ENCODE peak calls at places on chromosomes 2 and 18, in nine cellular contexts. One of them, this sample, is unnamed.

GRCh38 chr2:111884592-111884964 is 585 bp upstream of the ANAPC1 start:
- DNase-seq in IMR-90: no peak
- DNase-seq in tibial artery: no peak
- DNase-seq in pancreas: no peak
- DNase-seq in BE2C: no peak
- DNase-seq in endothelial cell: peak
- DNase-seq in kidney epithelial cell: no peak
- DNase-seq in epithelial cell of esophagus: no peak
- DNase-seq in uterus: no peak
- DNase-seq in this sample: no peak

GRCh38 chr2:8461341-8461740 is 220.5 kb upstream of the ID2 start:
- DNase-seq in IMR-90: no peak
- DNase-seq in tibial artery: no peak
- DNase-seq in pancreas: no peak
- DNase-seq in BE2C: no peak
- DNase-seq in endothelial cell: no peak
- DNase-seq in kidney epithelial cell: no peak
- DNase-seq in epithelial cell of esophagus: no peak
- DNase-seq in uterus: no peak
- DNase-seq in this sample: no peak

GRCh38 chr2:73089270-73090030 is 17.9 kb upstream of the SFXN5 start:
- DNase-seq in IMR-90: peak
- DNase-seq in tibial artery: peak
- DNase-seq in pancreas: peak
- DNase-seq in BE2C: no peak
- DNase-seq in endothelial cell: no peak
- DNase-seq in kidney epithelial cell: peak
- DNase-seq in epithelial cell of esophagus: peak
- DNase-seq in uterus: peak
- DNase-seq in this sample: no peak

GRCh38 chr2:72993147-72993546 is 75.8 kb downstream of the EMX1 start:
- DNase-seq in IMR-90: peak
- DNase-seq in tibial artery: peak
- DNase-seq in pancreas: no peak
- DNase-seq in BE2C: peak
- DNase-seq in endothelial cell: peak
- DNase-seq in kidney epithelial cell: no peak
- DNase-seq in epithelial cell of esophagus: peak
- DNase-seq in uterus: peak
- DNase-seq in this sample: peak

GRCh38 chr2:60356346-60356745 is 197.1 kb downstream of the BCL11A start:
- DNase-seq in IMR-90: no peak
- DNase-seq in tibial artery: no peak
- DNase-seq in pancreas: no peak
- DNase-seq in BE2C: no peak
- DNase-seq in endothelial cell: no peak
- DNase-seq in kidney epithelial cell: no peak
- DNase-seq in epithelial cell of esophagus: peak
- DNase-seq in uterus: no peak
- DNase-seq in this sample: no peak

GRCh38 chr18:25392199-25392598 is 40.2 kb upstream of the ZNF521 start:
- DNase-seq in IMR-90: no peak
- DNase-seq in tibial artery: no peak
- DNase-seq in pancreas: no peak
- DNase-seq in BE2C: no peak
- DNase-seq in endothelial cell: no peak
- DNase-seq in kidney epithelial cell: no peak
- DNase-seq in epithelial cell of esophagus: no peak
- DNase-seq in uterus: no peak
- DNase-seq in this sample: no peak

GRCh38 chr18:72638353-72638752 is 94.2 kb upstream of the CBLN2 start:
- DNase-seq in IMR-90: no peak
- DNase-seq in tibial artery: no peak
- DNase-seq in pancreas: no peak
- DNase-seq in BE2C: no peak
- DNase-seq in endothelial cell: no peak
- DNase-seq in kidney epithelial cell: no peak
- DNase-seq in epithelial cell of esophagus: no peak
- DNase-seq in uterus: no peak
- DNase-seq in this sample: no peak

GRCh38 chr2:237293966-237294365 is 120.0 kb downstream of the COL6A3 start:
- DNase-seq in IMR-90: peak
- DNase-seq in tibial artery: no peak
- DNase-seq in pancreas: no peak
- DNase-seq in BE2C: no peak
- DNase-seq in endothelial cell: no peak
- DNase-seq in kidney epithelial cell: no peak
- DNase-seq in epithelial cell of esophagus: no peak
- DNase-seq in uterus: no peak
- DNase-seq in this sample: no peak

GRCh38 chr2:56227811-56228210 is 44.0 kb downstream of the CCDC85A start:
- DNase-seq in IMR-90: no peak
- DNase-seq in tibial artery: no peak
- DNase-seq in pancreas: no peak
- DNase-seq in BE2C: no peak
- DNase-seq in endothelial cell: no peak
- DNase-seq in kidney epithelial cell: no peak
- DNase-seq in epithelial cell of esophagus: no peak
- DNase-seq in uterus: no peak
- DNase-seq in this sample: no peak

GRCh38 chr2:142180820-142181533 is 50.2 kb upstream of the LRP1B start:
- DNase-seq in IMR-90: peak
- DNase-seq in tibial artery: no peak
- DNase-seq in pancreas: peak
- DNase-seq in BE2C: peak
- DNase-seq in endothelial cell: peak
- DNase-seq in kidney epithelial cell: no peak
- DNase-seq in epithelial cell of esophagus: peak
- DNase-seq in uterus: no peak
- DNase-seq in this sample: no peak

GRCh38 chr2:160220545-160221009 is 20.5 kb upstream of the ITGB6 start:
- DNase-seq in IMR-90: no peak
- DNase-seq in tibial artery: no peak
- DNase-seq in pancreas: no peak
- DNase-seq in BE2C: no peak
- DNase-seq in endothelial cell: no peak
- DNase-seq in kidney epithelial cell: no peak
- DNase-seq in epithelial cell of esophagus: peak
- DNase-seq in uterus: no peak
- DNase-seq in this sample: no peak

GRCh38 chr2:215022418-215022817 is 116.0 kb downstream of the ABCA12 start:
- DNase-seq in IMR-90: peak
- DNase-seq in tibial artery: no peak
- DNase-seq in pancreas: no peak
- DNase-seq in BE2C: no peak
- DNase-seq in endothelial cell: no peak
- DNase-seq in kidney epithelial cell: peak
- DNase-seq in epithelial cell of esophagus: peak
- DNase-seq in uterus: no peak
- DNase-seq in this sample: no peak

GRCh38 chr2:122219504-122219903 is 464.1 kb downstream of the TSN start:
- DNase-seq in IMR-90: no peak
- DNase-seq in tibial artery: no peak
- DNase-seq in pancreas: no peak
- DNase-seq in BE2C: no peak
- DNase-seq in endothelial cell: no peak
- DNase-seq in kidney epithelial cell: no peak
- DNase-seq in epithelial cell of esophagus: no peak
- DNase-seq in uterus: no peak
- DNase-seq in this sample: no peak

GRCh38 chr2:44351088-44351487 is 10.2 kb downstream of the PREPL start:
- DNase-seq in IMR-90: peak
- DNase-seq in tibial artery: peak
- DNase-seq in pancreas: no peak
- DNase-seq in BE2C: no peak
- DNase-seq in endothelial cell: no peak
- DNase-seq in kidney epithelial cell: no peak
- DNase-seq in epithelial cell of esophagus: no peak
- DNase-seq in uterus: no peak
- DNase-seq in this sample: no peak

GRCh38 chr18:13579874-13580273 is 146.5 kb downstream of the FAM210A start:
- DNase-seq in IMR-90: no peak
- DNase-seq in tibial artery: no peak
- DNase-seq in pancreas: no peak
- DNase-seq in BE2C: no peak
- DNase-seq in endothelial cell: no peak
- DNase-seq in kidney epithelial cell: no peak
- DNase-seq in epithelial cell of esophagus: no peak
- DNase-seq in uterus: no peak
- DNase-seq in this sample: no peak

GRCh38 chr2:191976436-191976835 is 129.5 kb upstream of the CAVIN2 start:
- DNase-seq in IMR-90: peak
- DNase-seq in tibial artery: no peak
- DNase-seq in pancreas: no peak
- DNase-seq in BE2C: no peak
- DNase-seq in endothelial cell: no peak
- DNase-seq in kidney epithelial cell: peak
- DNase-seq in epithelial cell of esophagus: no peak
- DNase-seq in uterus: no peak
- DNase-seq in this sample: no peak

GRCh38 chr2:239608723-239609122 is 207.9 kb upstream of the HDAC4 start:
- DNase-seq in IMR-90: no peak
- DNase-seq in tibial artery: peak
- DNase-seq in pancreas: no peak
- DNase-seq in BE2C: no peak
- DNase-seq in endothelial cell: no peak
- DNase-seq in kidney epithelial cell: no peak
- DNase-seq in epithelial cell of esophagus: no peak
- DNase-seq in uterus: peak
- DNase-seq in this sample: no peak

DNA sequence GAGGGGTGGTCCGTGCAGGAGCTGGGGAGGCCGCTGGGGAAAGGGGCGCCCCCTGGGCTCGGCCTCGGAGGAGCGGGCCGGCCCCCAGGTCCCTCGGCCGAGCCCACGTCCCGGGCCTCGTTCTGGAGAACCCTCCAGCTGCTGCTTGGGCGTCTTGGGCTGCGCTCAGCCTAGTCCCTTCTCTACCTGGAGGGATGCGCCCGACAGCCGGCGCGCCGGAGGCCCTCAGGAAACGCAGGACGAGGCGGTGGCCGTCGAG is 293 bp upstream of the D2HGDH start:
- DNase-seq in IMR-90: no peak
- DNase-seq in tibial artery: no peak
- DNase-seq in pancreas: no peak
- DNase-seq in BE2C: no peak
- DNase-seq in endothelial cell: no peak
- DNase-seq in kidney epithelial cell: no peak
- DNase-seq in epithelial cell of esophagus: no peak
- DNase-seq in uterus: no peak
- DNase-seq in this sample: no peak
- TF ChIP-seq CTCF in IMR-90: no peak
- TF ChIP-seq CTCF in tibial artery: no peak
- TF ChIP-seq CTCF in pancreas: no peak
- TF ChIP-seq CTCF in BE2C: no peak
- TF ChIP-seq CTCF in endothelial cell: no peak
- TF ChIP-seq CTCF in kidney epithelial cell: no peak
- TF ChIP-seq CTCF in epithelial cell of esophagus: no peak
- TF ChIP-seq CTCF in uterus: no peak
- TF ChIP-seq CTCF in this sample: no peak

GRCh38 chr18:66621816-66622576 is 18.1 kb upstream of the CDH19 start:
- DNase-seq in IMR-90: no peak
- DNase-seq in tibial artery: no peak
- DNase-seq in pancreas: no peak
- DNase-seq in BE2C: no peak
- DNase-seq in endothelial cell: no peak
- DNase-seq in kidney epithelial cell: no peak
- DNase-seq in epithelial cell of esophagus: no peak
- DNase-seq in uterus: no peak
- DNase-seq in this sample: no peak

GRCh38 chr18:66616523-66616983 is 12.7 kb upstream of the CDH19 start:
- DNase-seq in IMR-90: no peak
- DNase-seq in tibial artery: no peak
- DNase-seq in pancreas: no peak
- DNase-seq in BE2C: peak
- DNase-seq in endothelial cell: no peak
- DNase-seq in kidney epithelial cell: no peak
- DNase-seq in epithelial cell of esophagus: peak
- DNase-seq in uterus: no peak
- DNase-seq in this sample: no peak
- TF ChIP-seq CTCF in IMR-90: no peak
- TF ChIP-seq CTCF in tibial artery: no peak
- TF ChIP-seq CTCF in pancreas: peak
- TF ChIP-seq CTCF in BE2C: peak
- TF ChIP-seq CTCF in endothelial cell: peak
- TF ChIP-seq CTCF in kidney epithelial cell: peak
- TF ChIP-seq CTCF in epithelial cell of esophagus: peak
- TF ChIP-seq CTCF in uterus: no peak
- TF ChIP-seq CTCF in this sample: no peak

GRCh38 chr2:195664528-195664927 is 7.5 kb downstream of the SLC39A10 start:
- DNase-seq in IMR-90: peak
- DNase-seq in tibial artery: no peak
- DNase-seq in pancreas: no peak
- DNase-seq in BE2C: no peak
- DNase-seq in endothelial cell: no peak
- DNase-seq in kidney epithelial cell: no peak
- DNase-seq in epithelial cell of esophagus: no peak
- DNase-seq in uterus: no peak
- DNase-seq in this sample: no peak
- TF ChIP-seq CTCF in IMR-90: peak
- TF ChIP-seq CTCF in tibial artery: no peak
- TF ChIP-seq CTCF in pancreas: no peak
- TF ChIP-seq CTCF in BE2C: peak
- TF ChIP-seq CTCF in endothelial cell: peak
- TF ChIP-seq CTCF in kidney epithelial cell: no peak
- TF ChIP-seq CTCF in epithelial cell of esophagus: no peak
- TF ChIP-seq CTCF in uterus: no peak
- TF ChIP-seq CTCF in this sample: no peak

GRCh38 chr18:903703-904102 is 968 bp upstream of the ADCYAP1 start:
- DNase-seq in IMR-90: peak
- DNase-seq in tibial artery: no peak
- DNase-seq in pancreas: no peak
- DNase-seq in BE2C: peak
- DNase-seq in endothelial cell: peak
- DNase-seq in kidney epithelial cell: peak
- DNase-seq in epithelial cell of esophagus: peak
- DNase-seq in uterus: no peak
- DNase-seq in this sample: peak

GRCh38 chr18:905948-906415 is 1.3 kb downstream of the ADCYAP1 start:
- DNase-seq in IMR-90: no peak
- DNase-seq in tibial artery: no peak
- DNase-seq in pancreas: no peak
- DNase-seq in BE2C: peak
- DNase-seq in endothelial cell: peak
- DNase-seq in kidney epithelial cell: no peak
- DNase-seq in epithelial cell of esophagus: no peak
- DNase-seq in uterus: no peak
- DNase-seq in this sample: peak

GRCh38 chr18:905307-905947 is 756 bp downstream of the ADCYAP1 start:
- DNase-seq in IMR-90: no peak
- DNase-seq in tibial artery: no peak
- DNase-seq in pancreas: no peak
- DNase-seq in BE2C: peak
- DNase-seq in endothelial cell: peak
- DNase-seq in kidney epithelial cell: no peak
- DNase-seq in epithelial cell of esophagus: no peak
- DNase-seq in uterus: no peak
- DNase-seq in this sample: no peak

GRCh38 chr18:902179-902718 is 2.4 kb upstream of the ADCYAP1 start:
- DNase-seq in IMR-90: no peak
- DNase-seq in tibial artery: no peak
- DNase-seq in pancreas: no peak
- DNase-seq in BE2C: peak
- DNase-seq in endothelial cell: no peak
- DNase-seq in kidney epithelial cell: no peak
- DNase-seq in epithelial cell of esophagus: no peak
- DNase-seq in uterus: no peak
- DNase-seq in this sample: no peak

GRCh38 chr18:904135-905090 is at the start of gene ADCYAP1:
- DNase-seq in IMR-90: no peak
- DNase-seq in tibial artery: no peak
- DNase-seq in pancreas: no peak
- DNase-seq in BE2C: peak
- DNase-seq in endothelial cell: peak
- DNase-seq in kidney epithelial cell: no peak
- DNase-seq in epithelial cell of esophagus: peak
- DNase-seq in uterus: no peak
- DNase-seq in this sample: no peak
- TF ChIP-seq CTCF in IMR-90: no peak
- TF ChIP-seq CTCF in tibial artery: no peak
- TF ChIP-seq CTCF in pancreas: no peak
- TF ChIP-seq CTCF in BE2C: peak
- TF ChIP-seq CTCF in endothelial cell: no peak
- TF ChIP-seq CTCF in kidney epithelial cell: no peak
- TF ChIP-seq CTCF in epithelial cell of esophagus: no peak
- TF ChIP-seq CTCF in uterus: no peak
- TF ChIP-seq CTCF in this sample: no peak

This sample was measured in GM20000.